ENCODE peak calls at places on chromosomes 13 and 19, in nine cellular contexts. E is Caco-2, N is fibroblast of lung, I is upper lobe of left lung, B is pancreas, R is uterus, F is HL-60, T is cardiac muscle cell, H is neural progenitor cell. A is an unnamed sample.
A peak's percentile ranks its signal among the peaks of the same experiment; 100 is the strongest.

GRCh38 chr13:33927315-33927714 is 109.4 kb downstream of the RFC3 start:
- DNase-seq in H (no peak), B (no peak), T (peak; percentile 60), R (no peak), I (no peak), N (peak; percentile 71), E (no peak), F (no peak), A (no peak)

GRCh38 chr13:45773236-45773635 is 71.1 kb downstream of the CBY2 start:
- DNase-seq in H (no peak), F (no peak), E (no peak), N (peak; percentile 70), T (no peak), I (no peak), B (no peak), R (no peak), A (no peak)

GRCh38 chr13:109148243-109148642 is 518.8 kb downstream of the MYO16 start:
- DNase-seq in H (no peak), F (no peak), R (no peak), I (no peak), T (peak; percentile 12), E (no peak), N (peak; percentile 61), B (no peak), A (no peak)

GRCh38 chr13:50365683-50366391 is 350.6 kb downstream of the KCNRG start:
- DNase-seq in E (no peak), T (no peak), F (no peak), B (peak; percentile 51), H (no peak), N (peak; percentile 13), I (no peak), R (no peak), A (no peak)

GRCh38 chr13:107518292-107518691 is 697.0 kb downstream of the LIG4 start:
- DNase-seq in H (peak; percentile 7), E (no peak), B (no peak), F (no peak), T (peak; percentile 21), I (no peak), N (peak; percentile 33), R (no peak), A (no peak)

GRCh38 chr19:35509861-35510625 is 3.4 kb downstream of the DMKN start:
- DNase-seq in I (peak; percentile 96), T (peak; percentile 61), R (peak; percentile 81), N (peak; percentile 21), B (peak; percentile 84), H (peak; percentile 93), E (peak; percentile 94), F (peak; percentile 20), A (peak; percentile 81)

GRCh38 chr13:110326263-110326904 is 19.3 kb downstream of the COL4A2 start:
- DNase-seq in B (no peak), N (peak; percentile 40), T (no peak), I (no peak), R (no peak), E (no peak), F (no peak), H (no peak), A (no peak)

GRCh38 chr19:50794074-50794777 is 4.0 kb downstream of the ACP4 start:
- DNase-seq in E (peak; percentile 69), T (no peak), N (no peak), I (no peak), B (peak; percentile 39), R (no peak), F (no peak), H (no peak), A (peak; percentile 84)

GRCh38 chr19:35306473-35307246 is 14.7 kb downstream of the MAG start:
- DNase-seq in H (peak; percentile 48), E (no peak), I (no peak), B (no peak), R (no peak), T (no peak), F (no peak), N (no peak), A (peak; percentile 44)

GRCh38 chr19:29454109-29454508 is 71.7 kb upstream of the VSTM2B start:
- DNase-seq in I (no peak), H (no peak), T (no peak), E (no peak), F (no peak), R (no peak), B (no peak), N (no peak), A (no peak)

GRCh38 chr13:94776300-94776699 is 64.0 kb upstream of the SOX21 start:
- DNase-seq in E (no peak), T (no peak), I (peak; percentile 46), B (no peak), F (no peak), R (no peak), H (no peak), N (no peak), A (no peak)

GRCh38 chr13:94305463-94305862 is 174.0 kb downstream of the DCT start:
- DNase-seq in N (peak; percentile 87), I (no peak), R (no peak), H (no peak), T (peak; percentile 85), E (no peak), F (no peak), B (no peak), A (no peak)

DNA sequence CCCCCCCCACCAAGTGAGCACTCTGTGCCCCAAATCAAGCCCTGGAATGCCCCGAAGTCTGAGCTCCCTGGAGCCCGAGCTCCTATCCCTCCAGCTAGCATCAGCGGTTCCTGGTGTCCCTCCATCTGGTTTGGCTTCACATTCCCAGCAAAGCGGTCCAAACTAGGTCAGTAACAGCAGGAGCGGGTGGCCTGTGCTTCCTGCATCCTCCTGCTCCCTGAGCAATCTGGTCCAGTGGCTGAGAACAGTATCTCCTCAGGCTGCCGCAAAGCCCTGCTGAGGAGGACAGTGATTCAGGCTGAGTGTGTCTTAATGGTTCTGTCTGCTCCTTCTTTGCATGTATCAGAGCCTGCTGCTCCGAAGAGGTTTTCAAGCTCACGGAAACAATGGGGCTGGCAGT is 25.9 kb downstream of the RASL11A start:
- DNase-seq in T (no peak), I (no peak), R (no peak), B (no peak), N (no peak), E (no peak), F (no peak), H (no peak), A (no peak)
- H3K27me3 ChIP-seq in T (peaks cover 11% of the 10 kb centered on the region), I (no peaks in the 10 kb centered on the region), R (no peaks in the 10 kb centered on the region), B (no peaks in the 10 kb centered on the region), N (peaks cover 21% of the 10 kb centered on the region), E (peaks cover 1% of the 10 kb centered on the region), F (peaks cover 16% of the 10 kb centered on the region), H (no peaks in the 10 kb centered on the region), A (no peaks in the 10 kb centered on the region)

DNA sequence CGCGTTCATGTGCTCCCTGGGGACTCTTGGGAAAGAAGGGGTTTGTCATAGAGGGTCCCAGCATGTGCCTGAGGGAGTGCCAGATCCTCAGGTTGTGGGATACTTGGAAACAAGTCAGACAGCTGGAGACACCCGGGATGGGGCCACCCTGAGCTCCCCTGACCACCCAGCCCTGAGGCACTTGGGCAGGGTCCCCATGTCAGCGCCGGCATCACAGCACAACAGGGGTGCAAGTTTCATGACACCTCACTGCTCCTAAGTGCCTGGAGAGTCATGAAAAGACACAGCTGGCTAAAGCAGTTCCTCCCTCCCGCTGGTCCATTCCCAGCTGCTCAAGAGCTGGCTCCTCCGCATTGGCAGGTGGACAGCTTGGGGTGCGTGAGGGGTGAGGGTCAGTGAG is 102.7 kb downstream of the KDM4B start:
- DNase-seq in R (no peak), B (no peak), F (no peak), H (no peak), N (no peak), T (no peak), E (no peak), I (no peak), A (no peak)
- H3K4me3 ChIP-seq in R (no peak overlapping the region), B (no peak overlapping the region), F (no peak overlapping the region), H (no peak overlapping the region), N (no peak overlapping the region), T (no peak overlapping the region), E (no peak overlapping the region), I (no peak overlapping the region), A (no peak overlapping the region)

GRCh38 chr13:88196106-88196505 is 524.9 kb downstream of the SLITRK5 start:
- DNase-seq in F (no peak), T (no peak), H (no peak), N (no peak), R (no peak), E (no peak), B (no peak), I (no peak), A (peak; percentile 18)
- TF ChIP-seq CTCF in F (no peak), T (no peak), H (no peak), N (no peak), R (no peak), E (no peak), B (no peak), I (no peak), A (peak; percentile 50)

DNA sequence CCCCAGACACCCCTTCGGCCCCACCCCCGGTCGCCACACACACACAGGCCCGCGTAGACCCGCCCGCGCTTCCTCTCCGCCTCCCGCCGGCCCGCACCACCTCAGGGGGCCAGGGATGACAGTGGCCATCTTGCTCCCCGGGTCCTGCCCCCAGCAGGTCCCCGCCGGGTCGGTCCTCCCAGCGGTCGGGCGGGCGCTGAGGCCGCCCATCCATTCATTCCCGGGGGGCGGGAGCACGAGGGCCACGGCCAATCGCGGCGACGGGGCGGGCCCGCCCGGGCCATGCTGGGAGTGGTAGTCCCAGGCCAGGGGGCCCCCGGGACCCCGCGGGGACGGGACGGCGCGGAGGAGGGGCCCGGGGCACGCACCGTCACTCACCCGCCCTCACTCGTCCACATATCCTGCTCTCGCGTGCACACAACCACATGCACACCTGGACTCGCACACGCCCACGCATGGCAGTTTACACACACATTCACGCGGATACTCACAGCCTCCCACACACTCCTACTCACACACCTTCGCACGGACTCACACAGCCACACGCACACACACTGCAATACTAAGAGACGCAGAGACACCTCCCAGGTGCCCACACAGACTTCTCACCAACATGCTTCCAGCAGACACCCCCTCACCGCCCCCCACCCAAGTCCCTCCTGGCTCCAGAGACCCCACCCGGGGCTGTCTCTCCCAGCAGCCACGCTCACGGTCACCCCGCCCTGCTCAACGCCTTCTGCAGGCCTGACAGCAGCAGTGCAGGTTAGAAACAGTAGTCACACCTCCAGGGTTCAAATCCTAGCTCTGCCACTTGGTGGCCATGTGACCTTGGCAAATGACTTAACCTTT is at the start of gene DPF1:
- DNase-seq in H (peak; percentile 93), F (no peak), E (peak; percentile 93), R (no peak), I (peak; percentile 91), T (peak; percentile 75), N (peak; percentile 69), B (no peak), A (peak; percentile 91)
- H3K27me3 ChIP-seq in H (peaks cover 43% of the 10 kb centered on the region), F (peaks cover 50% of the 10 kb centered on the region), E (no peaks in the 10 kb centered on the region), R (peaks cover 21% of the 10 kb centered on the region), I (peaks cover 55% of the 10 kb centered on the region), T (peaks cover 8% of the 10 kb centered on the region), N (no peaks in the 10 kb centered on the region), B (no peaks in the 10 kb centered on the region), A (no peaks in the 10 kb centered on the region)

A was measured in WERI-Rb-1.